ENCODE peak calls at places on chromosomes 4 and X, in five cellular contexts. V is H1, C is foreskin fibroblast, Q is mammary epithelial cell, G is HL-60. J is an unnamed sample.

GRCh38 chrX:49876750-49877149 is 2.5 kb upstream of the USP27X start:
- DNase-seq in V (no peak), C (peak), Q (peak), G (no peak), J (peak)

GRCh38 chrX:1242901-1243402 is 25.7 kb upstream of the CSF2RA start:
- DNase-seq in V (no peak), C (no peak), Q (peak), G (no peak), J (peak)

GRCh38 chrX:20056704-20057103 is 60.0 kb downstream of the MAP7D2 start:
- DNase-seq in V (no peak), C (no peak), Q (peak), G (no peak), J (no peak)

GRCh38 chrX:40864972-40865371 is 129.6 kb upstream of the MED14 start:
- DNase-seq in V (no peak), C (peak), Q (peak), G (no peak), J (no peak)

GRCh38 chr4:108107729-108108382 is 60.9 kb downstream of the LEF1 start:
- DNase-seq in V (no peak), C (no peak), Q (no peak), G (no peak), J (peak)

GRCh38 chr4:20538922-20539321 is 161.3 kb upstream of the PACRGL start:
- DNase-seq in V (no peak), C (no peak), Q (no peak), G (no peak), J (no peak)

GRCh38 chr4:78787392-78788004 is 11.3 kb downstream of the BMP2K start:
- DNase-seq in V (no peak), C (no peak), Q (no peak), G (no peak), J (no peak)

GRCh38 chrX:71111141-71111843 is at the start of gene IL2RG:
- DNase-seq in V (no peak), C (no peak), Q (no peak), G (no peak), J (peak)

GRCh38 chrX:108167211-108167872 is 75.8 kb downstream of the ATG4A start:
- DNase-seq in V (no peak), C (peak), Q (peak), G (no peak), J (peak)

GRCh38 chr4:54041916-54042315 is 22.5 kb downstream of the CHIC2 start:
- DNase-seq in V (no peak), C (no peak), Q (no peak), G (no peak), J (no peak)

GRCh38 chr4:140603286-140603685 is 34.5 kb upstream of the UCP1 start:
- DNase-seq in V (no peak), C (no peak), Q (no peak), G (no peak), J (no peak)

GRCh38 chr4:81652069-81652478 is 180.4 kb upstream of the RASGEF1B start:
- DNase-seq in V (no peak), C (no peak), Q (no peak), G (no peak), J (no peak)

GRCh38 chrX:53718073-53718472 is 31.6 kb upstream of the HUWE1 start:
- DNase-seq in V (no peak), C (no peak), Q (peak), G (no peak), J (no peak)

GRCh38 chr4:160580581-160580980 is 1477.7 kb downstream of the RAPGEF2 start:
- DNase-seq in V (no peak), C (no peak), Q (no peak), G (no peak), J (no peak)

GRCh38 chrX:153967536-153968214 is 3.9 kb downstream of the HCFC1 start:
- DNase-seq in V (no peak), C (no peak), Q (no peak), G (no peak), J (peak)

GRCh38 chrX:136063340-136064079 is 78.3 kb downstream of the SLC9A6 start:
- DNase-seq in V (no peak), C (peak), Q (no peak), G (no peak), J (no peak)

GRCh38 chr4:160371446-160371845 is 1268.6 kb downstream of the RAPGEF2 start:
- DNase-seq in V (no peak), C (no peak), Q (no peak), G (no peak), J (no peak)

GRCh38 chrX:20181563-20182329 is 40.1 kb upstream of the EIF1AX start:
- DNase-seq in V (no peak), C (no peak), Q (no peak), G (no peak), J (no peak)

GRCh38 chrX:120308558-120308957 is 2.7 kb downstream of the TMEM255A start:
- DNase-seq in V (peak), C (peak), Q (no peak), G (no peak), J (no peak)

GRCh38 chrX:140040397-140040796 is 75.1 kb upstream of the CXorf66 start:
- DNase-seq in V (no peak), C (no peak), Q (peak), G (peak), J (no peak)

GRCh38 chr4:108620933-108621905 is 843 bp downstream of the RPL34 start:
- DNase-seq in V (no peak), C (no peak), Q (no peak), G (no peak), J (peak)

GRCh38 chr4:147530153-147530552 is 49.3 kb downstream of the EDNRA start:
- DNase-seq in V (no peak), C (no peak), Q (no peak), G (no peak), J (no peak)

GRCh38 chr4:147528054-147528453 is 47.2 kb downstream of the EDNRA start:
- DNase-seq in V (no peak), C (no peak), Q (no peak), G (no peak), J (no peak)

GRCh38 chr4:147525494-147526271 is 44.8 kb downstream of the EDNRA start:
- DNase-seq in V (no peak), C (no peak), Q (no peak), G (no peak), J (no peak)

GRCh38 chr4:147530723-147531122 is 49.8 kb downstream of the EDNRA start:
- DNase-seq in V (no peak), C (no peak), Q (no peak), G (no peak), J (no peak)

GRCh38 chr4:147526272-147526654 is 45.4 kb downstream of the EDNRA start:
- DNase-seq in V (no peak), C (no peak), Q (no peak), G (no peak), J (no peak)
- TF ChIP-seq CTCF in V (no peak), C (no peak), Q (no peak), G (no peak), J (no peak)

GRCh38 chr4:4755306-4755705 is 104.2 kb upstream of the MSX1 start:
- DNase-seq in V (no peak), C (peak), Q (no peak), G (no peak), J (no peak)
- TF ChIP-seq CTCF in V (no peak), C (peak), Q (no peak), G (no peak), J (no peak)

GRCh38 chrX:31663172-31663571 is 591.3 kb upstream of the FTHL17 start:
- DNase-seq in V (no peak), C (no peak), Q (no peak), G (no peak), J (no peak)
- TF ChIP-seq CTCF in V (no peak), C (no peak), Q (no peak), G (no peak), J (no peak)

GRCh38 chrX:151365579-151365978 is 31.4 kb upstream of the VMA21 start:
- DNase-seq in V (no peak), C (no peak), Q (no peak), G (no peak), J (no peak)

GRCh38 chrX:151370906-151371305 is 26.1 kb upstream of the VMA21 start:
- DNase-seq in V (no peak), C (no peak), Q (no peak), G (no peak), J (peak)
- TF ChIP-seq CTCF in V (peak), C (no peak), Q (no peak), G (no peak), J (no peak)

GRCh38 chr4:173259310-173259709 is 74.8 kb downstream of the HMGB2 start:
- DNase-seq in V (no peak), C (peak), Q (no peak), G (no peak), J (no peak)
- TF ChIP-seq CTCF in V (no peak), C (peak), Q (no peak), G (no peak), J (no peak)

DNA sequence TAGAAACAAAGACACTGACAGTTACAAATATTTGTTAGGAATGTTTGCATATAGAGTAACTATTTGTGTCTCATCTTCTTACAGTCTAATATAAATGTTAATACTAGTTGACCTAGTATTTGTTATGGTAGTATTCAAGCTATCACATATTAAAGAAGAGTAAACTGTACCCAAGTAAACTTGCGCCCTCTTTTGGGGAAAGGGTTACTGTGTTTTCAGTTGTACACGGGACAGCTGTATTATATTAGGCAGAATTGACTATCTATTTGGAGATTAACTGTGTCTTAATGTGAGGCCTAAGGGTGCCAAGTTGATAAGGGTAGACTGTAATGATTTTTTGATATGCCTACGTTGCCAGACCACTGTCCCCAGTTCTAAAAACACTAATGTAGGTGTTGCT is 172.9 kb upstream of the CXCL13 start:
- DNase-seq in V (no peak), C (no peak), Q (no peak), G (no peak), J (no peak)
- TF ChIP-seq CTCF in V (no peak), C (no peak), Q (peak), G (no peak), J (no peak)

J was measured in activated CD8-positive, alpha-beta T cell treated with anti-CD3 and anti-CD28 coated beads for 36 hours.